ENCODE peak calls at places on chromosomes 3 and 15, in five cellular contexts. S, L, A, H and Z are unnamed samples.
A peak's percentile ranks its signal among the peaks of the same experiment; 100 is the strongest.

GRCh38 chr15:91652610-91653207 is 200.8 kb upstream of the SLCO3A1 start:
- DNase-seq in S (no peak), L (no peak), A (no peak), H (no peak), Z (no peak)

GRCh38 chr3:126459763-126460127 is 15.9 kb downstream of the ZXDC start:
- DNase-seq in S (no peak), L (peak; percentile 29), A (no peak), H (no peak), Z (no peak)

GRCh38 chr15:27768731-27769510 is 330.2 kb downstream of the OCA2 start:
- DNase-seq in S (peak; percentile 17), L (no peak), A (no peak), H (no peak), Z (no peak)

GRCh38 chr15:82810061-82810862 is 834 bp downstream of the WHAMM start:
- DNase-seq in S (peak; percentile 21), L (peak; percentile 78), A (peak; percentile 42), H (no peak), Z (peak; percentile 55)

GRCh38 chr15:85639752-85640381 is 154.9 kb downstream of the KLHL25 start:
- DNase-seq in S (no peak), L (no peak), A (no peak), H (peak; percentile 54), Z (peak; percentile 65)

GRCh38 chr3:46433841-46434240 is 26.8 kb downstream of the CCRL2 start:
- DNase-seq in S (no peak), L (no peak), A (no peak), H (no peak), Z (no peak)

GRCh38 chr3:123396171-123397049 is 52.5 kb downstream of the ADCY5 start:
- DNase-seq in S (no peak), L (no peak), A (no peak), H (no peak), Z (no peak)

GRCh38 chr3:109927161-109927560 is 589.8 kb upstream of the DPPA4 start:
- DNase-seq in S (no peak), L (no peak), A (no peak), H (peak; percentile 96), Z (peak; percentile 94)

GRCh38 chr3:125589743-125590142 is 5.6 kb downstream of the OSBPL11 start:
- DNase-seq in S (no peak), L (no peak), A (no peak), H (no peak), Z (peak; percentile 40)

GRCh38 chr15:88139936-88140335 is 116.6 kb downstream of the NTRK3 start:
- DNase-seq in S (no peak), L (no peak), A (no peak), H (no peak), Z (no peak)

GRCh38 chr15:92545996-92546395 is 109.6 kb downstream of the FAM174B start:
- DNase-seq in S (no peak), L (no peak), A (no peak), H (no peak), Z (no peak)

GRCh38 chr3:14363976-14364375 is 38.4 kb upstream of the SLC6A6 start:
- DNase-seq in S (no peak), L (no peak), A (no peak), H (peak; percentile 47), Z (no peak)

DNA sequence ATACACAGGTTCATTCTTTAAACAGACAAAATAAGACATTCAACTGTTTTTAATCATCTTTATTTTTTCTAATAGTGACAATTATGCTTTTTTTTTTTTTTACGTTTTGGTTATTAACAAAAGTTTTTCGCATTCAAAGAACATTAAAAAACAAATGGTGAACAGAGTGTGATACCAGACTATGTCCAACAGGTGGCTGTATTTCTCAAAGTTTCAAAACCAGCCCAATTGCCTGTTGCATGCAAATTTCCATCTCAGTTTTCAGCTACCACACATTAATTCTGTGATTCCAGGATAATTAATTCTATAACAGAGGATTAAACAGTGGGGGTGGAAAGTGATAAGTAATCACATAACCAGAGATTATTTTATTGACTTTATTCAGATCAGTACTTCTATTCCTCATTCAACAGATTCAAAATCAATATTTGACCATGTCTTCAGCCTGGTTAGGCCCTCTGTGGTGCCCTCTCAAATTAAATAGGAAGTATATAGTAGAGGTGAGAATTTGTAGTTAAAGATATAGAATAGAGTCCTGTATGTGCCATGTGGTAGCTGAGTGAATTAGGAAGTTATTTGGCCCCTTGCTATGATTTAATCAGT is 122.2 kb upstream of the DCBLD2 start:
- DNase-seq in S (no peak), L (no peak), A (no peak), H (peak; percentile 39), Z (peak; percentile 70)
- TF ChIP-seq CTCF in S (peak; percentile 61), L (peak; percentile 78), A (peak; percentile 69), H (peak; percentile 61), Z (peak; percentile 72)

DNA sequence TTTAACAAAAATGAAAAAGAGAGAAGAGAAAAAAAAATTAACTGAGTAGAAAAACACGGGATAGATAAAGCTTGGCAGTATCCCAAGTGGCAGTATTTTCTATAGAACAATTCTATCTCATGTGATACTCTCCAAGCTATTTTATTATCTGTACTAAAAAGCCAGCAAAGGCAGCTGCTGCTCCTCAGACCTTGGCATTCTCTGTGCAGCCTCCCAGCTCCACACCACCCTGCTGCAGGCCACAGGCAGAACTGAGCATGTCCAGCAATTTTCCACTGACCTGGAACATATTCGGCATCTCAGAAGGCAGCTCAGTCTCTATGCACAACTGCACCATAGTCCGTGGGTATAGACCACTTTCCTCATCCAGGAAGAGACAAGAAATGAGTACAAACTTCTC is 1161.4 kb downstream of the IGSF11 start:
- DNase-seq in S (peak; percentile 15), L (no peak), A (peak; percentile 86), H (no peak), Z (peak; percentile 36)
- TF ChIP-seq CTCF in S (no peak), L (no peak), A (no peak), H (no peak), Z (no peak)

DNA sequence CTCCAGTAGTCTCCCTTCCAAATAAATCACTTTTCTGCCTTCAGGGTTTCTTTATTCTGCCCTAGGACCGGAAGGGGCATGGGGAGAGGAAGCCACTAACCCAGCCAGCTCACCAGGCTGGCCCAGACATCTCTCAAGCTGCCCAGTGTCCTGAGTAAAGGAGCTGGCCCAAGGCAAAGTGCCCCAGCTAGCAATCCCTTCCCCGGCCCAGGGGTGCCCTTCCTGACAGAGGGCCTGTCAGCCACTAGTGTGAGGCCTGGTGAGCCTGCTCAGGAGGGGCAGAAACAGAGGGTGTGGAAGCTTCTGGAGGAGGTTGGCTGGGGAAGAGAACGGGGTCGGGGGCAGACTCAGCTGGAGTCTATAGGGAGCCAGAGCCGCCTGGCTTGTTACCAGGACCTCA is 22.2 kb downstream of the SHF start:
- DNase-seq in S (no peak), L (no peak), A (no peak), H (no peak), Z (no peak)
- TF ChIP-seq CTCF in S (no peak), L (no peak), A (no peak), H (no peak), Z (no peak)

GRCh38 chr3:149510480-149510879 is 36.0 kb downstream of the TM4SF4 start:
- DNase-seq in S (no peak), L (no peak), A (no peak), H (no peak), Z (no peak)
- TF ChIP-seq CTCF in S (no peak), L (no peak), A (no peak), H (no peak), Z (no peak)

DNA sequence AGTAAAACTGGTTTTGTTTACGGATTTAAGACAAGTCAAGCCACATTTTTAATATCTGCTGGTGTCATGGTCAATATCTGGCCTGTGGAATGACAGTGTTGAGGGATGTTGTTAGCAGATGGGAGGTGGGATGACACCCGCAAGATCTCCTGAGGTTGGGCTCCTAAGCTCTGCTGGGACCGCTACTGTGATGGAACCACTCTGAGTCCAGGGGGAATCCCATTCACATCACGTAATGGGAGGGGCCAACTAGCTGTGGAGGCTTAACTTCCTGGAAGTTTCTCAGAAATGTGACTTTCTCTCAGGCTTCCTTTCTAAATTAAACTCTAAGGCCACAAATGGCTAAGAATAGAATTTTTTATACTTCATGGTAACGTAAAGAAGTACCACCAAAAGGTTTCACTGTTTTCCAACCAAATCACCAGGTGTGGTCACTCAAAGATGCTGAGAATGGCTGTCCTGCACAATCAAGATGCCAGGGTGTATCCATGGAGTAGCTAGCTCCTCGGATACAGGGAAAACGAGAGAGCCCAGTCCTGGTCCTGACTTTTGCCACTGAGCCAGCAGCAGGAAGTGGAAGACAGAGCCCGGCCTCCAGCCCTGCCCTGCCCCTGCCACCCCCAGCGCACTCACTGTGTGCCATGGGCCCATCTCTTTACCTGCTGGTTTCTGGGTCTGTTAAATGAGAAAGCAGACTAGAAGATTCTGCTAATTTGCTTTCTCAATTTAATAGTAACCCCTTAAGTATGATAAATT is 18.4 kb downstream of the TNFAIP8L3 start:
- DNase-seq in S (no peak), L (no peak), A (no peak), H (no peak), Z (no peak)
- TF ChIP-seq CTCF in S (no peak), L (no peak), A (no peak), H (no peak), Z (no peak)

GRCh38 chr3:53719796-53720195 is 126.4 kb downstream of the CHDH start:
- DNase-seq in S (no peak), L (peak; percentile 27), A (no peak), H (no peak), Z (no peak)
- TF ChIP-seq CTCF in S (no peak), L (no peak), A (no peak), H (no peak), Z (no peak)